ENCODE peak calls at places on chromosome 17, in ten cellular contexts. One of them, this sample, is unnamed.

GRCh38 chr17:73096201-73096600 is 3.7 kb upstream of the SLC39A11 start:
- DNase-seq in adrenal gland: no peak
- DNase-seq in gastrocnemius medialis: no peak
- DNase-seq in left ventricle myocardium inferior: no peak
- DNase-seq in DND-41: no peak
- DNase-seq in keratinocyte: no peak
- DNase-seq in H1: no peak
- DNase-seq in stomach: no peak
- DNase-seq in PC-3: no peak
- DNase-seq in transverse colon: no peak
- DNase-seq in this sample: no peak

GRCh38 chr17:6796017-6796886 is 20.2 kb downstream of the FBXO39 start:
- DNase-seq in adrenal gland: no peak
- DNase-seq in gastrocnemius medialis: no peak
- DNase-seq in left ventricle myocardium inferior: no peak
- DNase-seq in DND-41: no peak
- DNase-seq in keratinocyte: no peak
- DNase-seq in H1: no peak
- DNase-seq in stomach: no peak
- DNase-seq in PC-3: peak; percentile 6
- DNase-seq in transverse colon: no peak
- DNase-seq in this sample: no peak

GRCh38 chr17:81317436-81317821 is 22.3 kb upstream of the SLC38A10 start:
- DNase-seq in adrenal gland: no peak
- DNase-seq in gastrocnemius medialis: no peak
- DNase-seq in left ventricle myocardium inferior: no peak
- DNase-seq in DND-41: no peak
- DNase-seq in keratinocyte: no peak
- DNase-seq in H1: no peak
- DNase-seq in stomach: no peak
- DNase-seq in PC-3: no peak
- DNase-seq in transverse colon: no peak
- DNase-seq in this sample: no peak

GRCh38 chr17:10119203-10120112 is 78.9 kb downstream of the GAS7 start:
- DNase-seq in adrenal gland: no peak
- DNase-seq in gastrocnemius medialis: peak; percentile 40
- DNase-seq in left ventricle myocardium inferior: peak; percentile 54
- DNase-seq in DND-41: peak; percentile 73
- DNase-seq in keratinocyte: peak; percentile 30
- DNase-seq in H1: no peak
- DNase-seq in stomach: peak; percentile 49
- DNase-seq in PC-3: peak; percentile 90
- DNase-seq in transverse colon: peak; percentile 77
- DNase-seq in this sample: no peak

GRCh38 chr17:38660097-38661026 is 14.4 kb downstream of the EPOP start:
- DNase-seq in adrenal gland: no peak
- DNase-seq in gastrocnemius medialis: no peak
- DNase-seq in left ventricle myocardium inferior: no peak
- DNase-seq in DND-41: no peak
- DNase-seq in keratinocyte: no peak
- DNase-seq in H1: no peak
- DNase-seq in stomach: no peak
- DNase-seq in PC-3: peak; percentile 6
- DNase-seq in transverse colon: no peak
- DNase-seq in this sample: no peak

GRCh38 chr17:63116967-63117366 is 150.9 kb downstream of the TANC2 start:
- DNase-seq in adrenal gland: no peak
- DNase-seq in gastrocnemius medialis: no peak
- DNase-seq in left ventricle myocardium inferior: no peak
- DNase-seq in DND-41: no peak
- DNase-seq in keratinocyte: no peak
- DNase-seq in H1: no peak
- DNase-seq in stomach: no peak
- DNase-seq in PC-3: no peak
- DNase-seq in transverse colon: no peak
- DNase-seq in this sample: peak; percentile 58

GRCh38 chr17:55577687-55578086 is 66.4 kb upstream of the SMIM36 start:
- DNase-seq in adrenal gland: no peak
- DNase-seq in gastrocnemius medialis: no peak
- DNase-seq in left ventricle myocardium inferior: peak; percentile 34
- DNase-seq in DND-41: peak; percentile 74
- DNase-seq in keratinocyte: no peak
- DNase-seq in H1: no peak
- DNase-seq in stomach: no peak
- DNase-seq in PC-3: no peak
- DNase-seq in transverse colon: no peak
- DNase-seq in this sample: no peak

GRCh38 chr17:11986179-11986938 is 10.9 kb downstream of the ZNF18 start:
- DNase-seq in adrenal gland: no peak
- DNase-seq in gastrocnemius medialis: peak; percentile 42
- DNase-seq in left ventricle myocardium inferior: no peak
- DNase-seq in DND-41: no peak
- DNase-seq in keratinocyte: no peak
- DNase-seq in H1: no peak
- DNase-seq in stomach: no peak
- DNase-seq in PC-3: no peak
- DNase-seq in transverse colon: no peak
- DNase-seq in this sample: no peak

GRCh38 chr17:72362466-72363335 is 241.9 kb downstream of the SOX9 start:
- DNase-seq in adrenal gland: no peak
- DNase-seq in gastrocnemius medialis: no peak
- DNase-seq in left ventricle myocardium inferior: no peak
- DNase-seq in DND-41: no peak
- DNase-seq in keratinocyte: peak; percentile 88
- DNase-seq in H1: no peak
- DNase-seq in stomach: no peak
- DNase-seq in PC-3: peak; percentile 97
- DNase-seq in transverse colon: no peak
- DNase-seq in this sample: no peak

GRCh38 chr17:73791644-73792043 is 147.4 kb upstream of the SDK2 start:
- DNase-seq in adrenal gland: no peak
- DNase-seq in gastrocnemius medialis: no peak
- DNase-seq in left ventricle myocardium inferior: no peak
- DNase-seq in DND-41: no peak
- DNase-seq in keratinocyte: no peak
- DNase-seq in H1: no peak
- DNase-seq in stomach: no peak
- DNase-seq in PC-3: no peak
- DNase-seq in transverse colon: no peak
- DNase-seq in this sample: no peak

GRCh38 chr17:52762147-52762793 is 603.8 kb upstream of the CA10 start:
- DNase-seq in adrenal gland: no peak
- DNase-seq in gastrocnemius medialis: no peak
- DNase-seq in left ventricle myocardium inferior: no peak
- DNase-seq in DND-41: no peak
- DNase-seq in keratinocyte: no peak
- DNase-seq in H1: no peak
- DNase-seq in stomach: no peak
- DNase-seq in PC-3: no peak
- DNase-seq in transverse colon: no peak
- DNase-seq in this sample: peak; percentile 44

GRCh38 chr17:63881935-63882601 is at the start of gene GH2:
- DNase-seq in adrenal gland: peak; percentile 46
- DNase-seq in gastrocnemius medialis: peak; percentile 20
- DNase-seq in left ventricle myocardium inferior: no peak
- DNase-seq in DND-41: peak; percentile 66
- DNase-seq in keratinocyte: no peak
- DNase-seq in H1: peak; percentile 88
- DNase-seq in stomach: peak; percentile 55
- DNase-seq in PC-3: peak; percentile 79
- DNase-seq in transverse colon: peak; percentile 50
- DNase-seq in this sample: peak; percentile 63

GRCh38 chr17:1905190-1905919 is 75.5 kb downstream of the RPA1 start:
- DNase-seq in adrenal gland: no peak
- DNase-seq in gastrocnemius medialis: no peak
- DNase-seq in left ventricle myocardium inferior: no peak
- DNase-seq in DND-41: no peak
- DNase-seq in keratinocyte: no peak
- DNase-seq in H1: no peak
- DNase-seq in stomach: no peak
- DNase-seq in PC-3: no peak
- DNase-seq in transverse colon: no peak
- DNase-seq in this sample: peak; percentile 30

GRCh38 chr17:41813699-41814124 is 908 bp downstream of the FKBP10 start:
- DNase-seq in adrenal gland: no peak
- DNase-seq in gastrocnemius medialis: no peak
- DNase-seq in left ventricle myocardium inferior: no peak
- DNase-seq in DND-41: no peak
- DNase-seq in keratinocyte: no peak
- DNase-seq in H1: no peak
- DNase-seq in stomach: no peak
- DNase-seq in PC-3: no peak
- DNase-seq in transverse colon: no peak
- DNase-seq in this sample: no peak

DNA sequence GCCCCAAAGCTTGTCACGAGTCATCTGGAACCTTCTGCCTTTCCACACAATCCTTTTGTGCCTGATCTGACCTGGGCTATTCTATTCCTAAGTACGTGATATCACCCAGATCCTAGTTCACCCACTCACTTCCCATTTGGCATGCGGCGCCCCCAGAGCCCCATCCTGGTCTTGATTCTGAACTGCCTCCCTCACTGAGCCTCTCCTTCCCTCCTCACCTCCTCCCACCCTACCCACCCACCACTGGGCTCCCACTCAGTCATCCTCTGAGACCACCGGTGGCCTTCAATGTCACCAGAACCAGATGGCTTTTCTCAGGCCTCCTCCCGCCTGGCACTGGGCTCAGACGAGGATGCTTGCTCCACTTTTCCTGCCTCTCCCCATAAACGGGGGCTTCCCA is 18.5 kb downstream of the WDR45B start:
- DNase-seq in adrenal gland: no peak
- DNase-seq in gastrocnemius medialis: no peak
- DNase-seq in left ventricle myocardium inferior: no peak
- DNase-seq in DND-41: no peak
- DNase-seq in keratinocyte: no peak
- DNase-seq in H1: no peak
- DNase-seq in stomach: no peak
- DNase-seq in PC-3: no peak
- DNase-seq in transverse colon: no peak
- DNase-seq in this sample: no peak
- H3K36me3 ChIP-seq in adrenal gland: no peaks in the 10 kb centered on the region
- H3K36me3 ChIP-seq in gastrocnemius medialis: peaks cover 45% of the 10 kb centered on the region
- H3K36me3 ChIP-seq in left ventricle myocardium inferior: peaks cover 68% of the 10 kb centered on the region
- H3K36me3 ChIP-seq in DND-41: peaks cover 81% of the 10 kb centered on the region
- H3K36me3 ChIP-seq in keratinocyte: peaks cover 32% of the 10 kb centered on the region
- H3K36me3 ChIP-seq in H1: peaks cover 12% of the 10 kb centered on the region
- H3K36me3 ChIP-seq in stomach: peaks cover 80% of the 10 kb centered on the region
- H3K36me3 ChIP-seq in PC-3: peaks cover 55% of the 10 kb centered on the region
- H3K36me3 ChIP-seq in transverse colon: no peaks in the 10 kb centered on the region
- H3K36me3 ChIP-seq in this sample: peaks cover 63% of the 10 kb centered on the region

GRCh38 chr17:49915670-49916069 is 53.3 kb upstream of the DLX4 start:
- DNase-seq in adrenal gland: no peak
- DNase-seq in gastrocnemius medialis: no peak
- DNase-seq in left ventricle myocardium inferior: no peak
- DNase-seq in DND-41: no peak
- DNase-seq in keratinocyte: no peak
- DNase-seq in H1: peak; percentile 56
- DNase-seq in stomach: no peak
- DNase-seq in PC-3: no peak
- DNase-seq in transverse colon: no peak
- DNase-seq in this sample: no peak

GRCh38 chr17:49913226-49914095 is 55.5 kb upstream of the DLX4 start:
- DNase-seq in adrenal gland: no peak
- DNase-seq in gastrocnemius medialis: no peak
- DNase-seq in left ventricle myocardium inferior: no peak
- DNase-seq in DND-41: no peak
- DNase-seq in keratinocyte: no peak
- DNase-seq in H1: no peak
- DNase-seq in stomach: no peak
- DNase-seq in PC-3: peak; percentile 75
- DNase-seq in transverse colon: no peak
- DNase-seq in this sample: no peak

GRCh38 chr17:49915260-49915659 is 53.7 kb upstream of the DLX4 start:
- DNase-seq in adrenal gland: no peak
- DNase-seq in gastrocnemius medialis: no peak
- DNase-seq in left ventricle myocardium inferior: no peak
- DNase-seq in DND-41: no peak
- DNase-seq in keratinocyte: no peak
- DNase-seq in H1: no peak
- DNase-seq in stomach: no peak
- DNase-seq in PC-3: no peak
- DNase-seq in transverse colon: no peak
- DNase-seq in this sample: no peak

GRCh38 chr17:49914096-49914490 is 54.9 kb upstream of the DLX4 start:
- DNase-seq in adrenal gland: no peak
- DNase-seq in gastrocnemius medialis: no peak
- DNase-seq in left ventricle myocardium inferior: no peak
- DNase-seq in DND-41: no peak
- DNase-seq in keratinocyte: no peak
- DNase-seq in H1: no peak
- DNase-seq in stomach: no peak
- DNase-seq in PC-3: no peak
- DNase-seq in transverse colon: no peak
- DNase-seq in this sample: peak; percentile 67

GRCh38 chr17:49914664-49915063 is 54.3 kb upstream of the DLX4 start:
- DNase-seq in adrenal gland: no peak
- DNase-seq in gastrocnemius medialis: no peak
- DNase-seq in left ventricle myocardium inferior: no peak
- DNase-seq in DND-41: no peak
- DNase-seq in keratinocyte: no peak
- DNase-seq in H1: no peak
- DNase-seq in stomach: no peak
- DNase-seq in PC-3: no peak
- DNase-seq in transverse colon: no peak
- DNase-seq in this sample: no peak
- H3K4me1 ChIP-seq in adrenal gland: peaks cover 6% of the 10 kb centered on the region
- H3K4me1 ChIP-seq in gastrocnemius medialis: peaks cover 6% of the 10 kb centered on the region
- H3K4me1 ChIP-seq in left ventricle myocardium inferior: peaks cover 8% of the 10 kb centered on the region
- H3K4me1 ChIP-seq in DND-41: no peaks in the 10 kb centered on the region
- H3K4me1 ChIP-seq in keratinocyte: peaks cover 7% of the 10 kb centered on the region
- H3K4me1 ChIP-seq in H1: peaks cover 15% of the 10 kb centered on the region
- H3K4me1 ChIP-seq in stomach: peaks cover 8% of the 10 kb centered on the region
- H3K4me1 ChIP-seq in PC-3: peaks cover 21% of the 10 kb centered on the region
- H3K4me1 ChIP-seq in transverse colon: no peaks in the 10 kb centered on the region
- H3K4me1 ChIP-seq in this sample: no peaks in the 10 kb centered on the region

DNA sequence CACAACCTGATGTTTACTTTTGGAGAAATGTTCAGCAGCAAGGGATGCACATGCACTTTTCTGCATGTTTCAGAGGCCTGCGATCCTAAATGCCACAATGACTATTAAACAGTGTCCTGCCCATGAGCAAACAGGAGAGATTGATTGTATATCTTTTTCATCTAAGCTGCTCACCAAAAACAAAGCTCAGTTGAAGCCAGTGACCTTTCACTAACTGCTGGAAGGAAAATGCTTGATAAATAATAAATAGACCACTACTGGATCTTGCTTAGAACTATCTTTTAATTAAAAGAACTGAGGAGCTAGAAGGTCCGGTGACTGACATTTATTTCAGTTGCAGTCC is 16.3 kb downstream of the MRPS23 start:
- DNase-seq in adrenal gland: no peak
- DNase-seq in gastrocnemius medialis: no peak
- DNase-seq in left ventricle myocardium inferior: no peak
- DNase-seq in DND-41: no peak
- DNase-seq in keratinocyte: no peak
- DNase-seq in H1: no peak
- DNase-seq in stomach: no peak
- DNase-seq in PC-3: no peak
- DNase-seq in transverse colon: no peak
- DNase-seq in this sample: no peak
- TF ChIP-seq CTCF in adrenal gland: peak; percentile 5
- TF ChIP-seq CTCF in gastrocnemius medialis: peak; percentile 53
- TF ChIP-seq CTCF in left ventricle myocardium inferior: peak; percentile 33
- TF ChIP-seq CTCF in DND-41: no peak
- TF ChIP-seq CTCF in keratinocyte: no peak
- TF ChIP-seq CTCF in H1: no peak
- TF ChIP-seq CTCF in stomach: no peak
- TF ChIP-seq CTCF in PC-3: peak; percentile 25
- TF ChIP-seq CTCF in transverse colon: no peak
- TF ChIP-seq CTCF in this sample: no peak

GRCh38 chr17:30309591-30309990 is 17.8 kb upstream of the BLMH start:
- DNase-seq in adrenal gland: no peak
- DNase-seq in gastrocnemius medialis: no peak
- DNase-seq in left ventricle myocardium inferior: no peak
- DNase-seq in DND-41: no peak
- DNase-seq in keratinocyte: no peak
- DNase-seq in H1: no peak
- DNase-seq in stomach: no peak
- DNase-seq in PC-3: no peak
- DNase-seq in transverse colon: no peak
- DNase-seq in this sample: no peak
- H3K36me3 ChIP-seq in adrenal gland: no peaks in the 10 kb centered on the region
- H3K36me3 ChIP-seq in gastrocnemius medialis: no peaks in the 10 kb centered on the region
- H3K36me3 ChIP-seq in left ventricle myocardium inferior: no peaks in the 10 kb centered on the region
- H3K36me3 ChIP-seq in DND-41: no peaks in the 10 kb centered on the region
- H3K36me3 ChIP-seq in keratinocyte: no peaks in the 10 kb centered on the region
- H3K36me3 ChIP-seq in H1: no peaks in the 10 kb centered on the region
- H3K36me3 ChIP-seq in stomach: no peaks in the 10 kb centered on the region
- H3K36me3 ChIP-seq in PC-3: no peaks in the 10 kb centered on the region
- H3K36me3 ChIP-seq in transverse colon: no peaks in the 10 kb centered on the region
- H3K36me3 ChIP-seq in this sample: no peaks in the 10 kb centered on the region